ENCODE peak calls at places on chromosomes 4 and X, in eight cellular contexts. One of them, this sample, is unnamed.

GRCh38 chrX:10401239-10401638 is 219.1 kb downstream of the MID1 start:
- DNase-seq in kidney epithelial cell: no peak
- DNase-seq in RWPE1: no peak
- DNase-seq in colonic mucosa: no peak
- DNase-seq in amniotic epithelial cell: no peak
- DNase-seq in lung: no peak
- DNase-seq in DMS53: peak; percentile 48
- DNase-seq in activated gamma-delta T cell treated with Interleukin-2 at 50 U/mL for 16 hours: no peak
- DNase-seq in this sample: peak; percentile 13

GRCh38 chr4:16617416-16617815 is 281.0 kb downstream of the LDB2 start:
- DNase-seq in kidney epithelial cell: no peak
- DNase-seq in RWPE1: no peak
- DNase-seq in colonic mucosa: no peak
- DNase-seq in amniotic epithelial cell: no peak
- DNase-seq in lung: no peak
- DNase-seq in DMS53: no peak
- DNase-seq in activated gamma-delta T cell treated with Interleukin-2 at 50 U/mL for 16 hours: no peak
- DNase-seq in this sample: no peak

GRCh38 chr4:89753601-89754066 is 83.3 kb downstream of the SNCA start:
- DNase-seq in kidney epithelial cell: peak; percentile 94
- DNase-seq in RWPE1: peak; percentile 82
- DNase-seq in colonic mucosa: no peak
- DNase-seq in amniotic epithelial cell: peak; percentile 99
- DNase-seq in lung: no peak
- DNase-seq in DMS53: no peak
- DNase-seq in activated gamma-delta T cell treated with Interleukin-2 at 50 U/mL for 16 hours: no peak
- DNase-seq in this sample: peak; percentile 66

GRCh38 chr4:40785727-40786126 is 36.0 kb downstream of the NSUN7 start:
- DNase-seq in kidney epithelial cell: no peak
- DNase-seq in RWPE1: no peak
- DNase-seq in colonic mucosa: no peak
- DNase-seq in amniotic epithelial cell: no peak
- DNase-seq in lung: no peak
- DNase-seq in DMS53: no peak
- DNase-seq in activated gamma-delta T cell treated with Interleukin-2 at 50 U/mL for 16 hours: no peak
- DNase-seq in this sample: no peak

GRCh38 chr4:31417051-31417450 is 696.9 kb downstream of the PCDH7 start:
- DNase-seq in kidney epithelial cell: no peak
- DNase-seq in RWPE1: no peak
- DNase-seq in colonic mucosa: no peak
- DNase-seq in amniotic epithelial cell: no peak
- DNase-seq in lung: no peak
- DNase-seq in DMS53: no peak
- DNase-seq in activated gamma-delta T cell treated with Interleukin-2 at 50 U/mL for 16 hours: no peak
- DNase-seq in this sample: no peak

GRCh38 chrX:13254076-13254785 is 65.6 kb downstream of the ATXN3L start:
- DNase-seq in kidney epithelial cell: no peak
- DNase-seq in RWPE1: peak; percentile 17
- DNase-seq in colonic mucosa: no peak
- DNase-seq in amniotic epithelial cell: peak; percentile 78
- DNase-seq in lung: no peak
- DNase-seq in DMS53: peak; percentile 53
- DNase-seq in activated gamma-delta T cell treated with Interleukin-2 at 50 U/mL for 16 hours: no peak
- DNase-seq in this sample: peak; percentile 47

GRCh38 chr4:166077782-166078181 is 204.7 kb downstream of the TLL1 start:
- DNase-seq in kidney epithelial cell: no peak
- DNase-seq in RWPE1: no peak
- DNase-seq in colonic mucosa: no peak
- DNase-seq in amniotic epithelial cell: no peak
- DNase-seq in lung: no peak
- DNase-seq in DMS53: no peak
- DNase-seq in activated gamma-delta T cell treated with Interleukin-2 at 50 U/mL for 16 hours: no peak
- DNase-seq in this sample: no peak

GRCh38 chr4:165625281-165625680 is 246.5 kb downstream of the CPE start:
- DNase-seq in kidney epithelial cell: no peak
- DNase-seq in RWPE1: no peak
- DNase-seq in colonic mucosa: no peak
- DNase-seq in amniotic epithelial cell: no peak
- DNase-seq in lung: no peak
- DNase-seq in DMS53: no peak
- DNase-seq in activated gamma-delta T cell treated with Interleukin-2 at 50 U/mL for 16 hours: no peak
- DNase-seq in this sample: no peak

GRCh38 chr4:47122592-47123291 is 91.4 kb downstream of the GABRB1 start:
- DNase-seq in kidney epithelial cell: peak; percentile 37
- DNase-seq in RWPE1: peak; percentile 52
- DNase-seq in colonic mucosa: peak; percentile 68
- DNase-seq in amniotic epithelial cell: peak; percentile 79
- DNase-seq in lung: peak; percentile 52
- DNase-seq in DMS53: peak; percentile 89
- DNase-seq in activated gamma-delta T cell treated with Interleukin-2 at 50 U/mL for 16 hours: peak; percentile 16
- DNase-seq in this sample: peak; percentile 87

GRCh38 chr4:8197521-8197920 is 1.6 kb upstream of the SH3TC1 start:
- DNase-seq in kidney epithelial cell: no peak
- DNase-seq in RWPE1: no peak
- DNase-seq in colonic mucosa: no peak
- DNase-seq in amniotic epithelial cell: no peak
- DNase-seq in lung: no peak
- DNase-seq in DMS53: no peak
- DNase-seq in activated gamma-delta T cell treated with Interleukin-2 at 50 U/mL for 16 hours: no peak
- DNase-seq in this sample: no peak

GRCh38 chr4:2763511-2763967 is 7.4 kb upstream of the TNIP2 start:
- DNase-seq in kidney epithelial cell: no peak
- DNase-seq in RWPE1: no peak
- DNase-seq in colonic mucosa: no peak
- DNase-seq in amniotic epithelial cell: no peak
- DNase-seq in lung: no peak
- DNase-seq in DMS53: no peak
- DNase-seq in activated gamma-delta T cell treated with Interleukin-2 at 50 U/mL for 16 hours: no peak
- DNase-seq in this sample: no peak

GRCh38 chr4:138680251-138680650 is 335.3 kb upstream of the NOCT start:
- DNase-seq in kidney epithelial cell: no peak
- DNase-seq in RWPE1: no peak
- DNase-seq in colonic mucosa: no peak
- DNase-seq in amniotic epithelial cell: no peak
- DNase-seq in lung: no peak
- DNase-seq in DMS53: peak; percentile 2
- DNase-seq in activated gamma-delta T cell treated with Interleukin-2 at 50 U/mL for 16 hours: no peak
- DNase-seq in this sample: no peak

GRCh38 chr4:13527983-13528822 is 16.1 kb downstream of the NKX3-2 start:
- DNase-seq in kidney epithelial cell: no peak
- DNase-seq in RWPE1: no peak
- DNase-seq in colonic mucosa: no peak
- DNase-seq in amniotic epithelial cell: no peak
- DNase-seq in lung: no peak
- DNase-seq in DMS53: peak; percentile 60
- DNase-seq in activated gamma-delta T cell treated with Interleukin-2 at 50 U/mL for 16 hours: no peak
- DNase-seq in this sample: no peak

GRCh38 chr4:85955614-85956295 is 404.1 kb downstream of the MAPK10 start:
- DNase-seq in kidney epithelial cell: no peak
- DNase-seq in RWPE1: peak; percentile 12
- DNase-seq in colonic mucosa: no peak
- DNase-seq in amniotic epithelial cell: no peak
- DNase-seq in lung: no peak
- DNase-seq in DMS53: no peak
- DNase-seq in activated gamma-delta T cell treated with Interleukin-2 at 50 U/mL for 16 hours: no peak
- DNase-seq in this sample: no peak

GRCh38 chr4:79987401-79987800 is 85.6 kb downstream of the ANTXR2 start:
- DNase-seq in kidney epithelial cell: no peak
- DNase-seq in RWPE1: no peak
- DNase-seq in colonic mucosa: no peak
- DNase-seq in amniotic epithelial cell: peak; percentile 25
- DNase-seq in lung: no peak
- DNase-seq in DMS53: no peak
- DNase-seq in activated gamma-delta T cell treated with Interleukin-2 at 50 U/mL for 16 hours: no peak
- DNase-seq in this sample: no peak

GRCh38 chr4:25523405-25523804 is 132.2 kb upstream of the SLC34A2 start:
- DNase-seq in kidney epithelial cell: no peak
- DNase-seq in RWPE1: no peak
- DNase-seq in colonic mucosa: no peak
- DNase-seq in amniotic epithelial cell: no peak
- DNase-seq in lung: no peak
- DNase-seq in DMS53: no peak
- DNase-seq in activated gamma-delta T cell treated with Interleukin-2 at 50 U/mL for 16 hours: no peak
- DNase-seq in this sample: no peak

GRCh38 chrX:74343970-74344622 is 40.1 kb downstream of the ZCCHC13 start:
- DNase-seq in kidney epithelial cell: peak; percentile 74
- DNase-seq in RWPE1: peak; percentile 51
- DNase-seq in colonic mucosa: peak; percentile 73
- DNase-seq in amniotic epithelial cell: peak; percentile 92
- DNase-seq in lung: peak; percentile 71
- DNase-seq in DMS53: peak; percentile 91
- DNase-seq in activated gamma-delta T cell treated with Interleukin-2 at 50 U/mL for 16 hours: peak; percentile 34
- DNase-seq in this sample: peak; percentile 93

GRCh38 chr4:58214376-58214775 is 1104.2 kb upstream of the IGFBP7 start:
- DNase-seq in kidney epithelial cell: no peak
- DNase-seq in RWPE1: no peak
- DNase-seq in colonic mucosa: no peak
- DNase-seq in amniotic epithelial cell: no peak
- DNase-seq in lung: no peak
- DNase-seq in DMS53: no peak
- DNase-seq in activated gamma-delta T cell treated with Interleukin-2 at 50 U/mL for 16 hours: no peak
- DNase-seq in this sample: no peak

GRCh38 chr4:143256456-143256855 is 71.7 kb downstream of the USP38 start:
- DNase-seq in kidney epithelial cell: no peak
- DNase-seq in RWPE1: no peak
- DNase-seq in colonic mucosa: no peak
- DNase-seq in amniotic epithelial cell: no peak
- DNase-seq in lung: no peak
- DNase-seq in DMS53: no peak
- DNase-seq in activated gamma-delta T cell treated with Interleukin-2 at 50 U/mL for 16 hours: no peak
- DNase-seq in this sample: no peak

GRCh38 chrX:145865082-145865481 is 47.5 kb downstream of the SLITRK2 start:
- DNase-seq in kidney epithelial cell: peak; percentile 4
- DNase-seq in RWPE1: no peak
- DNase-seq in colonic mucosa: no peak
- DNase-seq in amniotic epithelial cell: no peak
- DNase-seq in lung: no peak
- DNase-seq in DMS53: no peak
- DNase-seq in activated gamma-delta T cell treated with Interleukin-2 at 50 U/mL for 16 hours: no peak
- DNase-seq in this sample: no peak